ENCODE peak calls at places on chromosomes 3 and 15, in six cellular contexts. T is HepG2, B is sigmoid colon, M is stomach, X is ovary, I is tibial nerve. N is an unnamed sample.

GRCh38 chr3:144947895-144948294 is 976.3 kb downstream of the DIPK2A start:
- DNase-seq in T (no peak), B (no peak), M (no peak), X (no peak), I (no peak), N (no peak)

GRCh38 chr15:30882861-30883433 is 20.8 kb upstream of the FAN1 start:
- DNase-seq in T (no peak), B (no peak), M (no peak), X (no peak), I (no peak), N (no peak)

GRCh38 chr3:52833202-52833601 is 1.6 kb downstream of the MUSTN1 start:
- DNase-seq in T (no peak), B (no peak), M (no peak), X (no peak), I (no peak), N (no peak)

GRCh38 chr3:128973988-128974564 is 19.8 kb downstream of the CFAP92 start:
- DNase-seq in T (no peak), B (no peak), M (no peak), X (no peak), I (no peak), N (no peak)

GRCh38 chr3:197891-198491 is 1.4 kb downstream of the CHL1 start:
- DNase-seq in T (no peak), B (no peak), M (no peak), X (peak), I (no peak), N (peak)

GRCh38 chr15:93111451-93111850 is 22.4 kb upstream of the RGMA start:
- DNase-seq in T (no peak), B (no peak), M (no peak), X (no peak), I (no peak), N (no peak)

GRCh38 chr15:35696767-35697231 is 150.8 kb upstream of the DPH6 start:
- DNase-seq in T (peak), B (no peak), M (no peak), X (no peak), I (no peak), N (no peak)

GRCh38 chr3:172595648-172596393 is 72.6 kb upstream of the TNFSF10 start:
- DNase-seq in T (peak), B (no peak), M (peak), X (peak), I (no peak), N (no peak)

GRCh38 chr3:99999541-99999940 is 114.8 kb downstream of the FILIP1L start:
- DNase-seq in T (no peak), B (no peak), M (no peak), X (no peak), I (no peak), N (no peak)

GRCh38 chr3:78951546-78951945 is 816.3 kb downstream of the ROBO1 start:
- DNase-seq in T (no peak), B (no peak), M (no peak), X (no peak), I (no peak), N (no peak)

GRCh38 chr3:189630667-189631372 is 369 bp upstream of the TP63 start:
- DNase-seq in T (no peak), B (no peak), M (no peak), X (no peak), I (no peak), N (no peak)

GRCh38 chr3:8565376-8565775 is 63.8 kb downstream of the LMCD1 start:
- DNase-seq in T (no peak), B (no peak), M (no peak), X (no peak), I (no peak), N (no peak)

GRCh38 chr3:134697830-134698699 is 47.2 kb upstream of the KY start:
- DNase-seq in T (no peak), B (no peak), M (no peak), X (no peak), I (no peak), N (no peak)

GRCh38 chr3:61936344-61936937 is 375.1 kb downstream of the PTPRG start:
- DNase-seq in T (peak), B (no peak), M (no peak), X (no peak), I (no peak), N (no peak)

GRCh38 chr3:6608843-6609242 is 252.1 kb upstream of the GRM7 start:
- DNase-seq in T (no peak), B (no peak), M (no peak), X (no peak), I (no peak), N (no peak)

GRCh38 chr3:186922790-186923189 is 7.5 kb upstream of the ST6GAL1 start:
- DNase-seq in T (no peak), B (no peak), M (no peak), X (no peak), I (no peak), N (no peak)

GRCh38 chr3:21542656-21543379 is 208.2 kb downstream of the ZNF385D start:
- DNase-seq in T (no peak), B (no peak), M (no peak), X (no peak), I (no peak), N (no peak)

GRCh38 chr3:185659942-185660921 is 74.1 kb downstream of the SENP2 start:
- DNase-seq in T (peak), B (peak), M (peak), X (peak), I (peak), N (no peak)

GRCh38 chr3:108472011-108472591 is 38.3 kb downstream of the MYH15 start:
- DNase-seq in T (no peak), B (no peak), M (no peak), X (no peak), I (no peak), N (no peak)

GRCh38 chr3:149247025-149247710 is 25.5 kb upstream of the CP start:
- DNase-seq in T (no peak), B (no peak), M (no peak), X (no peak), I (no peak), N (no peak)

GRCh38 chr3:150252462-150252861 is 155.6 kb upstream of the TSC22D2 start:
- DNase-seq in T (peak), B (no peak), M (no peak), X (no peak), I (no peak), N (no peak)

GRCh38 chr15:85137507-85138175 is 156.0 kb downstream of the PDE8A start:
- DNase-seq in T (no peak), B (no peak), M (no peak), X (no peak), I (no peak), N (no peak)

GRCh38 chr3:62607287-62608029 is 234.1 kb upstream of the FEZF2 start:
- DNase-seq in T (no peak), B (no peak), M (peak), X (no peak), I (no peak), N (no peak)

GRCh38 chr3:49222002-49222401 is 50.6 kb downstream of the KLHDC8B start:
- DNase-seq in T (no peak), B (no peak), M (no peak), X (no peak), I (no peak), N (no peak)

GRCh38 chr15:66006986-66007385 is 137.7 kb downstream of the RAB11A start:
- DNase-seq in T (no peak), B (no peak), M (no peak), X (no peak), I (no peak), N (no peak)

GRCh38 chr15:96307856-96308394 is 22.6 kb upstream of the NR2F2 start:
- DNase-seq in T (no peak), B (no peak), M (no peak), X (no peak), I (no peak), N (no peak)

GRCh38 chr15:43168192-43169107 is 16.8 kb upstream of the CCNDBP1 start:
- DNase-seq in T (no peak), B (peak), M (peak), X (no peak), I (no peak), N (no peak)

DNA sequence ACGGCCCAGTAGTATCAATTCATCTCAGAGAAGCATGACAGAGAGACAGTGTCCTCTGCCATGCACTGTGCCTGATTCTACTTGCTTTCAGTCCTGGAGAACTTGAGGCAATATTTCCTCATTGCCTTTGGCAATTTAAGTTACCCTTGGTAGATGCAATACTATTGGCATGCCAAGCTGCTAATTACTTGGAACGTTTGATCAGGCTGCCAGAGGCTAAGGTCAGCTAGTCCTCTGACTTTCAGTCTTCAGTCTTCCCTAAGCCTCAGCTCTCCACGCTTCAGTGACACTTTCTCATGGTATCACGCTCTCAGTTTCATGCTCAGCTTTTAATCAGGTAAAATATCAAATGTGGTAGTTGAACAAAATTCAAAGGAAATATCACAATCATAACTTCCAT is 13.1 kb upstream of the OSBPL11 start:
- DNase-seq in T (no peak), B (no peak), M (no peak), X (no peak), I (no peak), N (no peak)
- TF ChIP-seq EP300 in T (no peak), B (no peak), M (no peak), X (no peak), I (no peak), N (no peak)

DNA sequence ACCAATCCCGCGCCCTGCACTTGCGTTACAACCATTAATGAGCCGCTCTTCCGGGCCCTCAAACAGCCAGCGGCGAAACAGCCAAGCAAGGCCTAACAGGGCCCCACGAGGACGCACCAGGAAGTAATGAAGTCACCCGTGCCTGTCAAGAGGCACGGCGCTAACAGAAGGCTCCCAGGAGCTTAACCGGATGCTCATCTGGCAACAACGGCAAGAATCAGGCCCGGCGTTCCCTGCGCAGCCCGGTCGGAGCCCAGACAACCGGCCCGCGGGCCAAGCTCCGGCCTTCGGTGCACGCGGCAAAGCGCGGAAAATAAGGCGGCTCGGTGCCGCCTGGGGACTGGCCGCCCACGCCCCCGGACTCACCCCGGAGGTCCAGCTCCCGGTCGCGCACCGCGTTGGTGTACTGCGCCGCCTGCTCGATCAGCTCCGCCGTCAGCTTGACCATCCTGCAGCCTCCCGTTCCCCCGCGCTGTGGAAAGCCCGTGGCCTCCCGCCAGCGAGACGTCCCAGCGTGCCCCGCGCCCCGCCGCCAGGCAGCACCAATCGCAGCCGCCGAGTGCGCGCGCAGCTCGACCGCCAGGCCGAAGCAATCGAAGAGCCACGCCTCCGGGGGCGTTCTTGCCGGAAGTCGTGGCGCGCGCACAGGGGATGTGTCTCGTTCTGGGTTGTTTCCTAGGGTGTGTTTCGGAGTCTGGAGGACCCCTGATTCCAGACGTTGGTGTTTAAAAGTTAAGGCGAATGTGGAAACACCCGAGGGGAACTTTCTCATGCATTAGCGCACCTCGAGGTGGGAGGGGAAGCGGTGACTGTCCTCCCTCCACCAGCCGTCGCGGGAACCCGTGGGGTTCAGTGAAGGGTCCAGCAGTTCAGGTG is at the start of gene SNRPA1:
- DNase-seq in T (peak), B (peak), M (peak), X (peak), I (peak), N (peak)
- TF ChIP-seq POLR2A in T (peak), B (peak), M (peak), X (peak), I (peak), N (peak)

DNA sequence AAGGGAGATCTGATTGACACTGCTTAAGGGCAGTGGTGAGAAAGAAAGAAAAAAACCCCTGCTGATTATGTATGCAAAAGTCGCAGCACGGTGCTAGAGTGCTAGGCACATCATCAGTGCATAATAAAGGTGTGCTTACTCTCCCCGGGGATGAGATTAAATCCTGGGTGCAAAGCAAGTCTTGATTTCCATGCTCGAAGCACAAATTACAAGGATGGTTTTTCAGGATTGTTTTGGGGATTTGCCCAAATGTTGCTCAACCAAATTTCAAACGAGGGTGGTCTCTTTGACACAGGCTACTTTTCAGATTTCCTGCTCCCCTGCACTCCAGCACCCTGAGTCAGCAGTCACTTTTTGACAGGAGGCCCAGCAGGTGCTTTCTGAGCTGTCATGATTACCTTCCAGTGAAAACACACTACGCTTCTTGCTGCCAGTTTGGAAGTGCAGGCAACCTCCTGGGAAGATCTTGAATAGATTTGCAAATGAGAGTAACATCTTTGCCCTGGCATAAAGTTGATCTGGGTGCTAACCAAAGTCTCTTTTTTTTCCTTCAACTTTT is 167.5 kb upstream of the TRIM42 start:
- DNase-seq in T (no peak), B (no peak), M (no peak), X (no peak), I (no peak), N (no peak)
- TF ChIP-seq EP300 in T (no peak), B (no peak), M (no peak), X (no peak), I (no peak), N (no peak)

GRCh38 chr15:40693904-40694705 is 869 bp upstream of the RAD51 start:
- DNase-seq in T (peak), B (no peak), M (no peak), X (no peak), I (no peak), N (no peak)
- TF ChIP-seq POLR2A in T (no peak), B (no peak), M (no peak), X (no peak), I (no peak), N (no peak)

GRCh38 chr3:46981932-46982471 is 2.5 kb downstream of the NBEAL2 start:
- DNase-seq in T (no peak), B (no peak), M (peak), X (no peak), I (no peak), N (no peak)
- TF ChIP-seq EP300 in T (no peak), B (no peak), M (no peak), X (no peak), I (no peak), N (no peak)

GRCh38 chr3:45806072-45806471 is 9.7 kb upstream of the SLC6A20 start:
- DNase-seq in T (no peak), B (no peak), M (no peak), X (no peak), I (no peak), N (no peak)
- TF ChIP-seq POLR2A in T (no peak), B (no peak), M (no peak), X (no peak), I (no peak), N (no peak)

N was measured in suprapubic skin.